ENCODE peak calls at places on chromosome 9, in nine cellular contexts. K is hippocampal formation, X is amniotic stem cell, P is sciatic nerve, E is HEK293T, O is C1 segment of cervical spinal cord, G is osteocyte, S is Right ventricle myocardium superior, U is astrocyte of the spinal cord. T is an unnamed sample.

GRCh38 chr9:111178361-111179043 is 140.2 kb upstream of the LPAR1 start:
- DNase-seq in K (no peak), X (no peak), P (no peak), E (no peak), O (no peak), G (no peak), S (no peak), U (peak; percentile 96), T (no peak)

GRCh38 chr9:137297060-137297664 is 4.9 kb downstream of the NRARP start:
- DNase-seq in K (no peak), X (no peak), P (no peak), E (no peak), O (no peak), G (no peak), S (no peak), U (no peak), T (peak; percentile 46)

GRCh38 chr9:116661037-116661954 is 25.8 kb upstream of the TRIM32 start:
- DNase-seq in K (peak; percentile 90), X (peak; percentile 65), P (no peak), E (peak; percentile 62), O (peak; percentile 22), G (no peak), S (no peak), U (peak; percentile 75), T (no peak)

GRCh38 chr9:11233693-11234092 is 620.9 kb upstream of the PTPRD start:
- DNase-seq in K (no peak), X (no peak), P (no peak), E (no peak), O (no peak), G (no peak), S (no peak), U (no peak), T (no peak)

GRCh38 chr9:134854541-134854981 is 26.0 kb upstream of the FCN2 start:
- DNase-seq in K (no peak), X (no peak), P (no peak), E (no peak), O (no peak), G (peak; percentile 81), S (peak; percentile 25), U (no peak), T (no peak)

GRCh38 chr9:109498195-109499060 is at the start of gene PTPN3:
- DNase-seq in K (no peak), X (no peak), P (no peak), E (peak; percentile 71), O (no peak), G (no peak), S (no peak), U (no peak), T (peak; percentile 75)

GRCh38 chr9:129972816-129973215 is 70.2 kb downstream of the FNBP1 start:
- DNase-seq in K (no peak), X (no peak), P (no peak), E (no peak), O (no peak), G (no peak), S (no peak), U (no peak), T (no peak)

GRCh38 chr9:21688108-21689102 is 114.0 kb upstream of the MTAP start:
- DNase-seq in K (no peak), X (no peak), P (no peak), E (no peak), O (no peak), G (no peak), S (peak; percentile 45), U (peak; percentile 93), T (no peak)

GRCh38 chr9:4666042-4666699 is at the start of gene SPATA6L:
- DNase-seq in K (peak; percentile 48), X (no peak), P (peak; percentile 79), E (no peak), O (peak; percentile 52), G (no peak), S (peak; percentile 83), U (peak; percentile 43), T (peak; percentile 92)

GRCh38 chr9:80144856-80145255 is 573.1 kb downstream of the TLE4 start:
- DNase-seq in K (no peak), X (no peak), P (no peak), E (no peak), O (no peak), G (no peak), S (no peak), U (peak; percentile 8), T (no peak)

GRCh38 chr9:90344013-90344412 is 298.6 kb downstream of the DIRAS2 start:
- DNase-seq in K (peak; percentile 11), X (no peak), P (no peak), E (no peak), O (no peak), G (no peak), S (no peak), U (peak; percentile 46), T (no peak)

GRCh38 chr9:121885345-121885901 is 207.7 kb downstream of the TTLL11 start:
- DNase-seq in K (no peak), X (no peak), P (no peak), E (no peak), O (no peak), G (no peak), S (no peak), U (peak; percentile 91), T (no peak)

GRCh38 chr9:69097053-69097452 is 61.5 kb downstream of the FXN start:
- DNase-seq in K (no peak), X (peak; percentile 37), P (no peak), E (no peak), O (no peak), G (no peak), S (no peak), U (peak; percentile 79), T (no peak)

GRCh38 chr9:96217756-96218693 is 84.0 kb downstream of the HSD17B3 start:
- DNase-seq in K (peak; percentile 75), X (peak; percentile 13), P (peak; percentile 89), E (peak; percentile 90), O (peak; percentile 45), G (peak; percentile 92), S (peak; percentile 87), U (peak; percentile 59), T (peak; percentile 87)

GRCh38 chr9:81456431-81456970 is 232.8 kb downstream of the TLE1 start:
- DNase-seq in K (no peak), X (peak; percentile 20), P (no peak), E (no peak), O (no peak), G (no peak), S (no peak), U (peak; percentile 65), T (no peak)

GRCh38 chr9:131410051-131410491 is 16.2 kb downstream of the PRRC2B start:
- DNase-seq in K (no peak), X (no peak), P (no peak), E (no peak), O (no peak), G (no peak), S (no peak), U (peak; percentile 46), T (no peak)

GRCh38 chr9:121785673-121786542 is 134.5 kb downstream of the DAB2IP start:
- DNase-seq in K (no peak), X (no peak), P (no peak), E (no peak), O (no peak), G (peak; percentile 77), S (peak; percentile 23), U (no peak), T (no peak)

GRCh38 chr9:15306757-15307522 is at the start of gene TTC39B:
- DNase-seq in K (peak; percentile 76), X (peak; percentile 76), P (peak; percentile 95), E (peak; percentile 85), O (peak; percentile 78), G (peak; percentile 97), S (peak; percentile 96), U (peak; percentile 92), T (peak; percentile 98)

GRCh38 chr9:122991370-122991830 is 42.1 kb upstream of the GPR21 start:
- DNase-seq in K (peak; percentile 47), X (peak; percentile 80), P (no peak), E (peak; percentile 29), O (no peak), G (no peak), S (no peak), U (peak; percentile 91), T (no peak)

GRCh38 chr9:134379774-134380431 is 53.6 kb downstream of the RXRA start:
- DNase-seq in K (no peak), X (no peak), P (no peak), E (no peak), O (no peak), G (peak; percentile 91), S (no peak), U (peak; percentile 58), T (no peak)

GRCh38 chr9:7011395-7012067 is 253.8 kb downstream of the KDM4C start:
- DNase-seq in K (no peak), X (no peak), P (no peak), E (no peak), O (no peak), G (no peak), S (no peak), U (no peak), T (no peak)

GRCh38 chr9:120319452-120319851 is 260.5 kb downstream of the CDK5RAP2 start:
- DNase-seq in K (no peak), X (no peak), P (no peak), E (no peak), O (no peak), G (no peak), S (no peak), U (no peak), T (no peak)

GRCh38 chr9:77163889-77164288 is 13.4 kb upstream of the VPS13A start:
- DNase-seq in K (no peak), X (no peak), P (no peak), E (no peak), O (no peak), G (no peak), S (no peak), U (no peak), T (no peak)

GRCh38 chr9:16866542-16866941 is 3.9 kb downstream of the BNC2 start:
- DNase-seq in K (no peak), X (no peak), P (no peak), E (no peak), O (no peak), G (no peak), S (no peak), U (peak; percentile 55), T (no peak)

GRCh38 chr9:4604678-4605095 is 57.4 kb upstream of the PLPP6 start:
- DNase-seq in K (peak; percentile 31), X (peak; percentile 29), P (peak; percentile 68), E (peak; percentile 30), O (no peak), G (no peak), S (no peak), U (peak; percentile 68), T (no peak)

GRCh38 chr9:113579270-113580040 is 115.9 kb downstream of the RGS3 start:
- DNase-seq in K (no peak), X (no peak), P (no peak), E (no peak), O (peak; percentile 26), G (no peak), S (peak; percentile 77), U (peak; percentile 82), T (no peak)

GRCh38 chr9:131603199-131603598 is 57.9 kb downstream of the PRRT1B start:
- DNase-seq in K (no peak), X (no peak), P (no peak), E (no peak), O (no peak), G (no peak), S (no peak), U (no peak), T (no peak)

GRCh38 chr9:81002242-81002641 is 687.1 kb downstream of the TLE1 start:
- DNase-seq in K (no peak), X (no peak), P (no peak), E (no peak), O (no peak), G (no peak), S (no peak), U (peak; percentile 67), T (no peak)

GRCh38 chr9:129323376-129323998 is 145.4 kb upstream of the IER5L start:
- DNase-seq in K (no peak), X (peak; percentile 18), P (peak; percentile 57), E (no peak), O (no peak), G (no peak), S (peak; percentile 4), U (no peak), T (no peak)

GRCh38 chr9:98430535-98430934 is 175.1 kb upstream of the TBC1D2 start:
- DNase-seq in K (peak; percentile 46), X (no peak), P (no peak), E (no peak), O (no peak), G (no peak), S (no peak), U (no peak), T (no peak)